ENCODE peak calls at places on chromosomes 2 and 18, in six cellular contexts. R, W, A, D, Y and G are unnamed samples.

GRCh38 chr2:18178736-18179349 is 300.4 kb downstream of the KCNS3 start:
- DNase-seq in W (no peak), Y (peak; percentile 52), D (peak; percentile 49), R (peak; percentile 35), A (peak; percentile 65), G (peak; percentile 49)

GRCh38 chr2:224286923-224287322 is 115.0 kb downstream of the FAM124B start:
- DNase-seq in W (no peak), D (no peak), A (peak; percentile 22), Y (peak; percentile 12), R (no peak), G (no peak)

GRCh38 chr2:210286123-210286680 is 28.8 kb downstream of the MYL1 start:
- DNase-seq in R (no peak), Y (no peak), D (no peak), W (no peak), A (no peak), G (no peak)

GRCh38 chr2:118604346-118604745 is 243.1 kb downstream of the EN1 start:
- DNase-seq in Y (no peak), D (no peak), R (no peak), A (no peak), W (no peak), G (no peak)

GRCh38 chr18:8468911-8469310 is 140.3 kb upstream of the RAB12 start:
- DNase-seq in W (no peak), A (no peak), R (no peak), D (no peak), Y (no peak), G (peak; percentile 75)

GRCh38 chr2:30266051-30266621 is 34.8 kb downstream of the LBH start:
- DNase-seq in D (no peak), Y (no peak), A (no peak), R (peak; percentile 37), W (no peak), G (peak; percentile 83)

GRCh38 chr2:196482119-196483065 is 157.1 kb upstream of the CCDC150 start:
- DNase-seq in Y (no peak), W (no peak), A (no peak), R (no peak), D (no peak), G (peak; percentile 51)

GRCh38 chr2:196475621-196476020 is 163.9 kb upstream of the CCDC150 start:
- DNase-seq in W (no peak), Y (no peak), D (no peak), A (no peak), R (no peak), G (no peak)

GRCh38 chr2:135004005-135004746 is 43.1 kb downstream of the MAP3K19 start:
- DNase-seq in R (peak; percentile 82), Y (peak; percentile 63), W (peak; percentile 73), A (peak; percentile 80), D (peak; percentile 9), G (peak; percentile 91)

GRCh38 chr2:239298126-239298804 is 102.6 kb downstream of the HDAC4 start:
- DNase-seq in R (no peak), A (no peak), D (no peak), W (no peak), Y (no peak), G (peak; percentile 19)

GRCh38 chr2:223196331-223196730 is 144.3 kb downstream of the KCNE4 start:
- DNase-seq in R (no peak), D (no peak), A (no peak), W (no peak), Y (no peak), G (no peak)

GRCh38 chr18:11149441-11150270 is at the start of gene PIEZO2:
- DNase-seq in Y (peak; percentile 14), A (no peak), R (peak; percentile 92), W (peak; percentile 55), D (peak; percentile 42), G (peak; percentile 98)

GRCh38 chr2:72676341-72677025 is 149.3 kb downstream of the EXOC6B start:
- DNase-seq in W (no peak), A (no peak), R (no peak), Y (peak; percentile 32), D (no peak), G (no peak)

GRCh38 chr2:109499549-109499948 is 114.2 kb downstream of the SEPTIN10 start:
- DNase-seq in A (peak; percentile 42), R (no peak), W (no peak), D (no peak), Y (no peak), G (peak; percentile 60)

GRCh38 chr2:157845081-157845480 is 31.0 kb downstream of the ACVR1 start:
- DNase-seq in A (no peak), R (no peak), D (no peak), W (no peak), Y (no peak), G (no peak)

GRCh38 chr2:71299507-71299906 is 32.1 kb upstream of the ZNF638 start:
- DNase-seq in A (peak; percentile 67), Y (peak; percentile 39), D (no peak), W (no peak), R (peak; percentile 43), G (no peak)